ENCODE peak calls at places on chromosome 21, in six cellular contexts. W is HS-5, G is sciatic nerve, P is retina, B is prostate gland, C is spleen. U is an unnamed sample.

GRCh38 chr21:36169465-36170128 is 13.0 kb downstream of the DOP1B start:
- DNase-seq in W (no peak), G (no peak), P (no peak), B (no peak), C (peak; percentile 82), U (no peak)

GRCh38 chr21:33279330-33279820 is 13.2 kb downstream of the IL10RB start:
- DNase-seq in W (no peak), G (no peak), P (no peak), B (no peak), C (no peak), U (no peak)

GRCh38 chr21:42466700-42467612 is 29.1 kb downstream of the RSPH1 start:
- DNase-seq in W (no peak), G (peak; percentile 34), P (no peak), B (peak; percentile 29), C (no peak), U (no peak)

GRCh38 chr21:38268859-38269566 is 12.2 kb downstream of the KCNJ15 start:
- DNase-seq in W (no peak), G (no peak), P (no peak), B (no peak), C (no peak), U (no peak)

GRCh38 chr21:42613756-42614155 is 39.7 kb upstream of the PDE9A start:
- DNase-seq in W (no peak), G (peak; percentile 26), P (no peak), B (no peak), C (no peak), U (no peak)

GRCh38 chr21:33441489-33442477 is 38.0 kb downstream of the TMEM50B start:
- DNase-seq in W (no peak), G (no peak), P (no peak), B (no peak), C (peak; percentile 78), U (no peak)

GRCh38 chr21:34180826-34181359 is 107.5 kb downstream of the MRPS6 start:
- DNase-seq in W (no peak), G (no peak), P (peak; percentile 67), B (no peak), C (no peak), U (no peak)

GRCh38 chr21:46163375-46163774 is 8.0 kb upstream of the FTCD start:
- DNase-seq in W (no peak), G (no peak), P (no peak), B (no peak), C (no peak), U (no peak)

GRCh38 chr21:46159841-46160562 is 4.6 kb upstream of the FTCD start:
- DNase-seq in W (no peak), G (peak; percentile 51), P (no peak), B (no peak), C (no peak), U (no peak)

GRCh38 chr21:41901099-41901498 is 22.0 kb upstream of the PRDM15 start:
- DNase-seq in W (no peak), G (no peak), P (no peak), B (no peak), C (no peak), U (no peak)

GRCh38 chr21:36839123-36839522 is 127.3 kb downstream of the HLCS start:
- DNase-seq in W (no peak), G (no peak), P (no peak), B (no peak), C (no peak), U (peak; percentile 39)

GRCh38 chr21:41761211-41762181 is 5.4 kb downstream of the RIPK4 start:
- DNase-seq in W (no peak), G (no peak), P (no peak), B (peak; percentile 72), C (peak; percentile 85), U (no peak)

GRCh38 chr21:36589352-36589971 is 109.5 kb upstream of the SIM2 start:
- DNase-seq in W (peak; percentile 4), G (peak; percentile 62), P (no peak), B (no peak), C (no peak), U (no peak)

GRCh38 chr21:37764696-37765095 is 151.6 kb downstream of the KCNJ6 start:
- DNase-seq in W (no peak), G (no peak), P (no peak), B (no peak), C (no peak), U (no peak)

GRCh38 chr21:36976882-36977651 is 10.6 kb upstream of the HLCS start:
- DNase-seq in W (peak; percentile 40), G (no peak), P (peak; percentile 65), B (peak; percentile 48), C (no peak), U (peak; percentile 62)

GRCh38 chr21:46100426-46100825 is 2.5 kb downstream of the COL6A2 start:
- DNase-seq in W (peak; percentile 65), G (no peak), P (no peak), B (no peak), C (no peak), U (no peak)

GRCh38 chr21:44947930-44948331 is 8.1 kb downstream of the SLX9 start:
- DNase-seq in W (no peak), G (peak; percentile 66), P (no peak), B (no peak), C (peak; percentile 76), U (no peak)

GRCh38 chr21:44969965-44970755 is 30.3 kb downstream of the SLX9 start:
- DNase-seq in W (no peak), G (no peak), P (peak; percentile 80), B (no peak), C (peak; percentile 88), U (no peak)

GRCh38 chr21:23725576-23725975 is 1881.7 kb downstream of the MRPL39 start:
- DNase-seq in W (no peak), G (no peak), P (no peak), B (no peak), C (no peak), U (no peak)

GRCh38 chr21:18409579-18409978 is 6.0 kb upstream of the TMPRSS15 start:
- DNase-seq in W (no peak), G (no peak), P (no peak), B (no peak), C (no peak), U (no peak)

GRCh38 chr21:35239811-35240219 is 190.7 kb upstream of the RUNX1 start:
- DNase-seq in W (no peak), G (no peak), P (peak; percentile 87), B (no peak), C (no peak), U (no peak)

GRCh38 chr21:41600961-41601572 is 93.1 kb upstream of the TMPRSS2 start:
- DNase-seq in W (no peak), G (peak; percentile 26), P (no peak), B (no peak), C (no peak), U (no peak)

GRCh38 chr21:37365657-37366487 is 701 bp upstream of the DYRK1A start:
- DNase-seq in W (no peak), G (peak; percentile 81), P (peak; percentile 88), B (peak; percentile 54), C (peak; percentile 94), U (no peak)

GRCh38 chr21:44497641-44498243 is 42.3 kb downstream of the KRTAP10-1 start:
- DNase-seq in W (no peak), G (no peak), P (peak; percentile 39), B (no peak), C (no peak), U (no peak)

GRCh38 chr21:14275806-14276205 is 59.8 kb downstream of the RBM11 start:
- DNase-seq in W (no peak), G (no peak), P (no peak), B (no peak), C (no peak), U (no peak)

GRCh38 chr21:42837421-42838211 is 41.7 kb downstream of the WDR4 start:
- DNase-seq in W (no peak), G (peak; percentile 54), P (no peak), B (no peak), C (peak; percentile 72), U (no peak)

GRCh38 chr21:29217818-29218252 is 80.9 kb upstream of the BACH1 start:
- DNase-seq in W (peak; percentile 99), G (no peak), P (no peak), B (no peak), C (no peak), U (peak; percentile 57)

GRCh38 chr21:18298228-18298627 is 53.6 kb downstream of the CHODL start:
- DNase-seq in W (no peak), G (no peak), P (no peak), B (no peak), C (no peak), U (no peak)

GRCh38 chr21:28636988-28637691 is 355.5 kb downstream of the LTN1 start:
- DNase-seq in W (peak; percentile 93), G (no peak), P (no peak), B (no peak), C (no peak), U (peak; percentile 10)

GRCh38 chr21:42317341-42317741 is 2.1 kb upstream of the TFF3 start:
- DNase-seq in W (no peak), G (no peak), P (no peak), B (no peak), C (no peak), U (no peak)

GRCh38 chr21:17466166-17466565 is 46.7 kb upstream of the CXADR start:
- DNase-seq in W (no peak), G (no peak), P (no peak), B (no peak), C (no peak), U (no peak)

GRCh38 chr21:32190491-32191144 is 88.2 kb downstream of the MIS18A start:
- DNase-seq in W (no peak), G (no peak), P (no peak), B (no peak), C (no peak), U (no peak)

GRCh38 chr21:21907271-21907670 is 909.1 kb downstream of the NCAM2 start:
- DNase-seq in W (no peak), G (no peak), P (no peak), B (no peak), C (no peak), U (no peak)

GRCh38 chr21:43312751-43313169 is 114.2 kb downstream of the SIK1 start:
- DNase-seq in W (no peak), G (no peak), P (no peak), B (no peak), C (no peak), U (no peak)

GRCh38 chr21:39344848-39345247 is 4.0 kb downstream of the HMGN1 start:
- DNase-seq in W (no peak), G (no peak), P (no peak), B (no peak), C (no peak), U (no peak)

GRCh38 chr21:43188712-43189151 is 19.9 kb downstream of the CRYAA start:
- DNase-seq in W (no peak), G (peak; percentile 59), P (no peak), B (peak; percentile 94), C (peak; percentile 75), U (no peak)

GRCh38 chr21:15363921-15364320 is 299.1 kb upstream of the NRIP1 start:
- DNase-seq in W (no peak), G (no peak), P (no peak), B (no peak), C (no peak), U (no peak)